ENCODE peak calls at places on chromosomes 12 and 14, in nine cellular contexts. C is A549, R is fibroblast of mammary gland, A is fibroblast of the aortic adventitia, N is fibroblast of pulmonary artery, J is astrocyte of the spinal cord, Y is left ventricle myocardium inferior, T is sigmoid colon, I is DND-41. K is an unnamed sample.

GRCh38 chr12:104567832-104568490 is 111.2 kb downstream of the CHST11 start:
- DNase-seq in R (no peak), T (no peak), Y (no peak), C (no peak), I (peak), A (no peak), J (no peak), N (peak), K (no peak)

GRCh38 chr14:32417956-32418552 is 89.0 kb downstream of the AKAP6 start:
- DNase-seq in Y (peak), J (peak), C (peak), I (no peak), T (no peak), N (peak), R (peak), A (peak), K (no peak)

GRCh38 chr12:48032597-48032996 is 28.3 kb upstream of the COL2A1 start:
- DNase-seq in A (peak), I (no peak), R (peak), J (no peak), C (no peak), T (no peak), Y (no peak), N (no peak), K (no peak)

GRCh38 chr12:113766880-113767878 is 198.9 kb downstream of the RBM19 start:
- DNase-seq in Y (no peak), C (peak), A (peak), I (no peak), T (no peak), N (peak), J (peak), R (peak), K (peak)

GRCh38 chr14:104293851-104294627 is 155.7 kb downstream of the KIF26A start:
- DNase-seq in C (peak), R (no peak), A (no peak), Y (peak), N (no peak), J (no peak), T (peak), I (no peak), K (no peak)

GRCh38 chr12:27344246-27344645 is 11.6 kb downstream of the BMAL2 start:
- DNase-seq in Y (no peak), J (no peak), A (no peak), I (no peak), R (no peak), N (no peak), C (no peak), T (no peak), K (no peak)

GRCh38 chr12:130031041-130031440 is 127.2 kb upstream of the TMEM132D start:
- DNase-seq in J (no peak), T (no peak), I (no peak), N (no peak), C (no peak), Y (no peak), A (no peak), R (no peak), K (no peak)

GRCh38 chr12:13198240-13198639 is 1.7 kb downstream of the EMP1 start:
- DNase-seq in C (no peak), N (no peak), R (no peak), Y (no peak), J (no peak), T (no peak), I (no peak), A (no peak), K (no peak)

GRCh38 chr12:98422809-98423208 is 92.6 kb upstream of the TMPO start:
- DNase-seq in A (no peak), T (no peak), N (peak), I (no peak), Y (no peak), J (no peak), R (peak), C (peak), K (no peak)
- TF ChIP-seq CTCF in A (peak), T (no peak), N (peak), I (peak), Y (no peak), J (peak), R (peak), C (peak), K (no peak)

DNA sequence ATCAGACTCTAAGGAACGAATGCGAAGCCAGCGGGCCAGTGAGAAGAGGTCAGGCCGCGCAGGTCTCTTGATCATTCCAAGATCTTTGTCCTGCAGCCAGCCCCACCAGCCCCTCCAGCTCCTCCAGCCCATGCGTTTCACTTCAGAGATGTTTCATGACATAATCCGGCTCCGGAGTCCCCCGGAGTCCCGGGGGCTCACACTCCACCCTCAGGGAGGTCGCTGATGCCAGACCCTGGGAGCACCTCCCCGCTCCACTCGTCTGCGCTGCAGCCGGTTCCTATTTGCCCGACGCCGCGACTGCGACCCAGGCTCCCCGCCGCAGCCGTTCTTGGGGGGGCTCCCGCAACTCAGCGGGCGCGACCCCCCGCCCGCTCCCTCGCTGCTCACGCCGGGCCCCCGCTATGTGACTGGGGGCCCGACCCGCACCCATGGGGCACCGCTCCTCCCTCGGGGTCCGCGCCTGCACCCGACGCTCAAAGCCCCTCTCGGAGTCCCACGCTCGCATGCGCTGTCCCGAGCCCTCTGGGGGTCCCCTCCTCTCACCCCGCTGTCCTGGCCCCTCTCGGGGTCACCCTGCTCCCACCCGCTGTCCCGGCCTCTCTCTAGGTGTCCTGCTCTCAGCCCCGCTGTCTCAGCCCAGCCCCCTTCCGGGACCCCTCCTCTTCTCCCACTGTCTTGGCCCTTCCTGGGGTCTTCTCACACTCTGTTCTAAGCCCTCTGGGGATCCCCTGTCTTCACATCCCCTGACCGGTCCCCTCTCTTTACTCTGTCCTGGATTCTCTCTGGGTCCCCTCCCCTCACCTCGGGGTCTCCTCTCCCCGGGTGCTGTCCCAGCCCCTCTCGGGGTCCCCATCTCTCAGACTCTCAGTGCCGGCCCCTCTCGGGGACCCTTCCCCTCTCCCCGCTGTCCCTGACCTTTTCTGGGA is 1.1 kb downstream of the TAOK3 start:
- DNase-seq in N (no peak), Y (peak), J (no peak), I (peak), T (peak), R (no peak), C (peak), A (no peak), K (no peak)
- H3K4me3 ChIP-seq in N (peak), Y (peak), J (peak), I (peak), T (peak), R (peak), C (peak), A (peak), K (peak)

DNA sequence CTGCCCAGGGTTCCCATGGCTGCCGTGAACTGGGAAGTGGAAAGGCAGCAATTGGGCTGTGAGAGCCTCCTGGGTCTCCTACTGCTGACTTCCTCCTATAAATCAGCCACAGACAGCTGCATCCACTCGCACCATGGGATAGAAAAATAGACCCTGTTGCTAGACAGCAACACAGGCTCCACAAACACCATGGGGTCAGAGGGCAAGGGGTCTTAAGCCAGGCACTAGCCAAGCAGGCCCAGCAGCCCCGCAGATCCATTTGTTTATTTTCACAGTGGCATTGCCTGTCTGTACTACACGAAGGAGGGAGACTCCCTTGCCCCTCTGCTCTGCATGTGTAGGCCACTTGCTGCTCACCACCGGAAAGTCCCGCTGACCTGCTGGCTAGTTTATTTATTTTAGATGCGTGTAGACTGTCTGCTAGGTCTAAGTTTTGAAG is 139.8 kb downstream of the DACT1 start:
- DNase-seq in N (no peak), R (no peak), A (no peak), C (no peak), J (peak), T (no peak), Y (no peak), I (no peak), K (peak)
- TF ChIP-seq CTCF in N (no peak), R (no peak), A (no peak), C (no peak), J (no peak), T (no peak), Y (no peak), I (no peak), K (no peak)

GRCh38 chr12:18267427-18267826 is 6.1 kb downstream of the PIK3C2G start:
- DNase-seq in Y (no peak), R (no peak), N (no peak), J (no peak), I (no peak), A (no peak), T (no peak), C (no peak), K (no peak)
- H3K4me3 ChIP-seq in Y (no peak), R (no peak), N (no peak), J (no peak), I (no peak), A (no peak), T (no peak), C (no peak), K (no peak)

GRCh38 chr14:20657216-20658211 is 16.0 kb upstream of the OR6S1 start:
- DNase-seq in A (no peak), C (peak), J (no peak), T (no peak), Y (no peak), N (no peak), R (peak), I (no peak), K (no peak)
- TF ChIP-seq CTCF in A (no peak), C (peak), J (no peak), T (no peak), Y (peak), N (no peak), R (peak), I (no peak), K (no peak)

K was measured in astrocyte of the cerebellum.